ENCODE peak calls at places on chromosomes 6 and 20, in nine cellular contexts. F, H, O, G, W, P, V, L and R are unnamed samples.
A peak's percentile ranks its signal among the peaks of the same experiment; 100 is the strongest.

GRCh38 chr6:29967379-29968010 is 25.2 kb downstream of the HLA-A start:
- DNase-seq in F (peak; percentile 88), H (no peak), O (peak; percentile 13), G (no peak), W (no peak), P (no peak), V (no peak), L (no peak), R (no peak)

GRCh38 chr6:83068628-83069027 is 1.2 kb downstream of the DOP1A start:
- DNase-seq in F (no peak), H (no peak), O (no peak), G (no peak), W (no peak), P (no peak), V (no peak), L (no peak), R (no peak)

GRCh38 chr6:31049518-31049917 is 39.2 kb downstream of the MUC22 start:
- DNase-seq in F (no peak), H (no peak), O (no peak), G (no peak), W (no peak), P (no peak), V (no peak), L (no peak), R (no peak)

GRCh38 chr6:138229663-138230194 is 11.4 kb upstream of the PBOV1 start:
- DNase-seq in F (no peak), H (no peak), O (no peak), G (no peak), W (no peak), P (no peak), V (no peak), L (no peak), R (no peak)

GRCh38 chr6:3859878-3860552 is 10.8 kb downstream of the FAM50B start:
- DNase-seq in F (no peak), H (no peak), O (no peak), G (no peak), W (no peak), P (no peak), V (no peak), L (no peak), R (no peak)

GRCh38 chr6:46490425-46491200 is 636 bp downstream of the RCAN2 start:
- DNase-seq in F (peak; percentile 26), H (no peak), O (no peak), G (no peak), W (peak; percentile 42), P (no peak), V (no peak), L (peak; percentile 57), R (peak; percentile 16)

GRCh38 chr6:85551264-85551663 is 42.4 kb downstream of the SNX14 start:
- DNase-seq in F (no peak), H (no peak), O (no peak), G (no peak), W (no peak), P (no peak), V (no peak), L (no peak), R (peak; percentile 45)

GRCh38 chr20:59014680-59015389 is 4.4 kb upstream of the TUBB1 start:
- DNase-seq in F (no peak), H (no peak), O (no peak), G (no peak), W (no peak), P (no peak), V (no peak), L (no peak), R (no peak)

GRCh38 chr20:24425523-24425922 is 43.9 kb upstream of the SYNDIG1 start:
- DNase-seq in F (no peak), H (no peak), O (no peak), G (no peak), W (no peak), P (no peak), V (no peak), L (no peak), R (no peak)

GRCh38 chr6:130381459-130382380 is 15.9 kb downstream of the TMEM200A start:
- DNase-seq in F (no peak), H (no peak), O (no peak), G (no peak), W (no peak), P (no peak), V (no peak), L (no peak), R (no peak)

GRCh38 chr6:43506171-43506570 is 4.0 kb downstream of the LRRC73 start:
- DNase-seq in F (no peak), H (no peak), O (no peak), G (no peak), W (no peak), P (no peak), V (no peak), L (no peak), R (no peak)

GRCh38 chr20:50415516-50416268 is 94.5 kb upstream of the PTPN1 start:
- DNase-seq in F (peak; percentile 98), H (peak; percentile 99), O (peak; percentile 96), G (peak; percentile 37), W (no peak), P (peak; percentile 83), V (peak; percentile 88), L (peak; percentile 100), R (peak; percentile 98)

GRCh38 chr20:58138395-58138794 is 90.1 kb downstream of the ANKRD60 start:
- DNase-seq in F (no peak), H (no peak), O (no peak), G (no peak), W (no peak), P (no peak), V (no peak), L (no peak), R (no peak)

GRCh38 chr20:59696476-59696875 is 92.1 kb downstream of the PHACTR3 start:
- DNase-seq in F (no peak), H (no peak), O (no peak), G (no peak), W (no peak), P (no peak), V (no peak), L (no peak), R (no peak)

GRCh38 chr20:64080013-64080812 is at the start of gene OPRL1:
- DNase-seq in F (no peak), H (no peak), O (peak; percentile 22), G (no peak), W (no peak), P (no peak), V (no peak), L (no peak), R (peak; percentile 42)

GRCh38 chr20:6384368-6384767 is 261.5 kb upstream of the FERMT1 start:
- DNase-seq in F (no peak), H (no peak), O (no peak), G (no peak), W (no peak), P (no peak), V (no peak), L (no peak), R (peak; percentile 33)

GRCh38 chr6:99066041-99066440 is 118.3 kb upstream of the FBXL4 start:
- DNase-seq in F (no peak), H (no peak), O (no peak), G (no peak), W (no peak), P (no peak), V (no peak), L (no peak), R (no peak)

GRCh38 chr20:37202267-37202943 is 23.1 kb upstream of the MROH8 start:
- DNase-seq in F (peak; percentile 29), H (no peak), O (peak; percentile 94), G (peak; percentile 65), W (no peak), P (peak; percentile 91), V (peak; percentile 96), L (no peak), R (peak; percentile 93)

GRCh38 chr20:10469599-10469998 is 34.5 kb downstream of the SLX4IP start:
- DNase-seq in F (peak; percentile 44), H (no peak), O (peak; percentile 93), G (peak; percentile 89), W (peak; percentile 32), P (peak; percentile 88), V (peak; percentile 70), L (peak; percentile 42), R (peak; percentile 83)

GRCh38 chr6:106103728-106104109 is 17.6 kb downstream of the PRDM1 start:
- DNase-seq in F (peak; percentile 51), H (no peak), O (no peak), G (no peak), W (no peak), P (no peak), V (no peak), L (no peak), R (peak; percentile 48)

GRCh38 chr6:134447883-134448387 is 130.0 kb upstream of the SGK1 start:
- DNase-seq in F (no peak), H (no peak), O (peak; percentile 85), G (no peak), W (no peak), P (peak; percentile 78), V (peak; percentile 92), L (no peak), R (no peak)

GRCh38 chr6:52517502-52518278 is 59.2 kb downstream of the TRAM2 start:
- DNase-seq in F (peak; percentile 72), H (peak; percentile 88), O (peak; percentile 97), G (peak; percentile 91), W (peak; percentile 59), P (peak; percentile 98), V (peak; percentile 95), L (peak; percentile 91), R (peak; percentile 97)

GRCh38 chr6:148593130-148593812 is 153.6 kb upstream of the UST start:
- DNase-seq in F (no peak), H (no peak), O (peak; percentile 47), G (no peak), W (no peak), P (peak; percentile 75), V (peak; percentile 13), L (no peak), R (no peak)